ENCODE peak calls at places on chromosomes 12 and 14, in eight cellular contexts. Y, P, J, A, B, M, N and W are unnamed samples.
A peak's percentile ranks its signal among the peaks of the same experiment; 100 is the strongest.

GRCh38 chr12:56071648-56072047 is 8.3 kb upstream of the ERBB3 start:
- DNase-seq in Y (no peak), P (no peak), J (no peak), A (no peak), B (no peak), M (peak; percentile 39), N (no peak), W (no peak)

GRCh38 chr12:27285395-27285794 is 41.3 kb downstream of the STK38L start:
- DNase-seq in Y (no peak), P (no peak), J (no peak), A (no peak), B (no peak), M (peak; percentile 51), N (no peak), W (no peak)

GRCh38 chr12:42426733-42427132 is 100.8 kb downstream of the PPHLN1 start:
- DNase-seq in Y (no peak), P (no peak), J (no peak), A (no peak), B (no peak), M (peak; percentile 83), N (no peak), W (no peak)

GRCh38 chr12:54140958-54141388 is 47.8 kb downstream of the SMUG1 start:
- DNase-seq in Y (no peak), P (peak; percentile 87), J (no peak), A (no peak), B (no peak), M (no peak), N (no peak), W (peak; percentile 36)

GRCh38 chr12:80045594-80045993 is 53.7 kb upstream of the OTOGL start:
- DNase-seq in Y (no peak), P (no peak), J (no peak), A (no peak), B (no peak), M (peak; percentile 90), N (no peak), W (no peak)

GRCh38 chr12:50351120-50352043 is 45.0 kb downstream of the FAM186A start:
- DNase-seq in Y (no peak), P (no peak), J (no peak), A (peak; percentile 35), B (peak; percentile 20), M (no peak), N (no peak), W (no peak)

GRCh38 chr12:125310461-125310860 is 245.2 kb downstream of the AACS start:
- DNase-seq in Y (no peak), P (peak; percentile 50), J (no peak), A (no peak), B (no peak), M (no peak), N (no peak), W (no peak)

GRCh38 chr14:100306256-100306505 is at the start of gene SLC25A29:
- DNase-seq in Y (no peak), P (no peak), J (no peak), A (no peak), B (no peak), M (no peak), N (no peak), W (no peak)

GRCh38 chr12:25648460-25648859 is 95.4 kb upstream of the LMNTD1 start:
- DNase-seq in Y (no peak), P (no peak), J (peak; percentile 52), A (peak; percentile 35), B (no peak), M (peak; percentile 80), N (no peak), W (no peak)

GRCh38 chr14:58072288-58073071 is 79.5 kb downstream of the ARMH4 start:
- DNase-seq in Y (no peak), P (no peak), J (no peak), A (no peak), B (peak; percentile 33), M (peak; percentile 59), N (no peak), W (peak; percentile 45)

GRCh38 chr12:93839076-93839475 is 161.9 kb downstream of the CRADD start:
- DNase-seq in Y (no peak), P (no peak), J (no peak), A (no peak), B (no peak), M (no peak), N (no peak), W (no peak)

GRCh38 chr12:8887285-8887715 is 27.0 kb upstream of the PHC1 start:
- DNase-seq in Y (no peak), P (no peak), J (no peak), A (no peak), B (no peak), M (peak; percentile 30), N (no peak), W (no peak)

GRCh38 chr14:74394549-74394948 is 31.5 kb downstream of the SYNDIG1L start:
- DNase-seq in Y (no peak), P (no peak), J (no peak), A (no peak), B (no peak), M (no peak), N (no peak), W (no peak)

GRCh38 chr12:109458086-109458485 is 19.0 kb downstream of the KCTD10 start:
- DNase-seq in Y (no peak), P (no peak), J (no peak), A (no peak), B (no peak), M (peak; percentile 89), N (no peak), W (no peak)

GRCh38 chr14:92976268-92976667 is 53.3 kb downstream of the CHGA start:
- DNase-seq in Y (no peak), P (no peak), J (no peak), A (no peak), B (no peak), M (no peak), N (no peak), W (no peak)

GRCh38 chr12:131867891-131868675 is 26.3 kb upstream of the ULK1 start:
- DNase-seq in Y (no peak), P (no peak), J (no peak), A (no peak), B (no peak), M (peak; percentile 30), N (no peak), W (no peak)

GRCh38 chr14:47366006-47366405 is 309.4 kb downstream of the MDGA2 start:
- DNase-seq in Y (no peak), P (no peak), J (no peak), A (no peak), B (no peak), M (no peak), N (no peak), W (no peak)

GRCh38 chr14:56964885-56965284 is 154.6 kb upstream of the OTX2 start:
- DNase-seq in Y (no peak), P (no peak), J (no peak), A (no peak), B (no peak), M (no peak), N (no peak), W (no peak)

GRCh38 chr14:68143341-68143807 is 323.8 kb downstream of the RAD51B start:
- DNase-seq in Y (no peak), P (peak; percentile 72), J (peak; percentile 29), A (peak; percentile 67), B (peak; percentile 86), M (peak; percentile 91), N (no peak), W (peak; percentile 40)

GRCh38 chr14:101834387-101835165 is 73.1 kb downstream of the PPP2R5C start:
- DNase-seq in Y (no peak), P (no peak), J (no peak), A (no peak), B (no peak), M (peak; percentile 14), N (no peak), W (no peak)

GRCh38 chr12:94644141-94644575 is 6.2 kb downstream of the TMCC3 start:
- DNase-seq in Y (no peak), P (no peak), J (peak; percentile 40), A (no peak), B (no peak), M (peak; percentile 74), N (no peak), W (no peak)

GRCh38 chr12:70982991-70983390 is 62.5 kb upstream of the PTPRR start:
- DNase-seq in Y (no peak), P (no peak), J (no peak), A (no peak), B (no peak), M (peak; percentile 84), N (no peak), W (no peak)

GRCh38 chr14:103879570-103880333 is 32.4 kb upstream of the PPP1R13B start:
- DNase-seq in Y (no peak), P (no peak), J (peak; percentile 88), A (peak; percentile 59), B (peak; percentile 94), M (peak; percentile 41), N (no peak), W (no peak)

GRCh38 chr12:15712823-15713663 is 76.1 kb downstream of the EPS8 start:
- DNase-seq in Y (no peak), P (no peak), J (peak; percentile 83), A (no peak), B (peak; percentile 38), M (no peak), N (no peak), W (peak; percentile 49)

GRCh38 chr12:3122841-3123678 is 45.9 kb downstream of the TSPAN9 start:
- DNase-seq in Y (peak; percentile 49), P (peak; percentile 88), J (peak; percentile 43), A (peak; percentile 67), B (no peak), M (peak; percentile 82), N (no peak), W (no peak)

GRCh38 chr12:26274441-26275312 is 79.3 kb downstream of the SSPN start:
- DNase-seq in Y (peak; percentile 81), P (peak; percentile 96), J (peak; percentile 91), A (peak; percentile 63), B (peak; percentile 81), M (peak; percentile 100), N (peak; percentile 49), W (peak; percentile 85)

GRCh38 chr14:38185661-38186060 is 22.0 kb upstream of the SSTR1 start:
- DNase-seq in Y (no peak), P (no peak), J (no peak), A (no peak), B (no peak), M (no peak), N (no peak), W (no peak)

GRCh38 chr14:25267186-25267585 is 217.2 kb upstream of the STXBP6 start:
- DNase-seq in Y (no peak), P (no peak), J (no peak), A (no peak), B (no peak), M (no peak), N (no peak), W (no peak)
- H3K4me3 ChIP-seq in Y (no peak overlapping the region), P (no peak overlapping the region), J (no peak overlapping the region), A (no peak overlapping the region), B (no peak overlapping the region), M (no peak overlapping the region), N (no peak overlapping the region), W (no peak overlapping the region)

GRCh38 chr12:116881867-116882507 is 746 bp upstream of the HRK start:
- DNase-seq in Y (no peak), P (no peak), J (no peak), A (no peak), B (no peak), M (no peak), N (no peak), W (no peak)
- H3K27me3 ChIP-seq in Y (peaks cover 17% of the 10 kb centered on the region), P (peaks cover 12% of the 10 kb centered on the region), J (no peaks in the 10 kb centered on the region), A (peaks cover 71% of the 10 kb centered on the region), B (peaks cover 12% of the 10 kb centered on the region), M (peaks cover 45% of the 10 kb centered on the region), N (peaks cover 98% of the 10 kb centered on the region), W (peaks cover 80% of the 10 kb centered on the region)

GRCh38 chr12:111429760-111430417 is 24.2 kb downstream of the SH2B3 start:
- DNase-seq in Y (no peak), P (no peak), J (no peak), A (no peak), B (no peak), M (no peak), N (no peak), W (no peak)
- H3K4me1 ChIP-seq in Y (peaks cover 58% of the 10 kb centered on the region), P (peaks cover 15% of the 10 kb centered on the region), J (peaks cover 87% of the 10 kb centered on the region), A (peaks cover 58% of the 10 kb centered on the region), B (peaks cover 18% of the 10 kb centered on the region), M (peaks cover 30% of the 10 kb centered on the region), N (peaks cover 96% of the 10 kb centered on the region), W (peaks cover 68% of the 10 kb centered on the region)

GRCh38 chr12:122399254-122399591 is 23.2 kb downstream of the CLIP1 start:
- DNase-seq in Y (no peak), P (no peak), J (no peak), A (no peak), B (no peak), M (no peak), N (no peak), W (no peak)
- H3K4me3 ChIP-seq in Y (peak overlapping the region; percentile 56), P (peak overlapping the region; percentile 44), J (no peak overlapping the region), A (peak overlapping the region; percentile 11), B (no peak overlapping the region), M (peak overlapping the region; percentile 16), N (no peak overlapping the region), W (no peak overlapping the region)